ENCODE peak calls at places on chromosomes 11 and 22, in nine cellular contexts. R is OCI-M1; Z is RWPE1; L is CD4-positive, alpha-beta T cell; K is HT-29; W is G401; P is kidney tubule cell; F is EH; B is left lung. Q is an unnamed sample.

GRCh38 chr11:119755351-119756071 is 26.5 kb upstream of the NECTIN1 start:
- DNase-seq in R (no peak), Z (no peak), L (no peak), K (no peak), W (no peak), P (no peak), F (no peak), B (no peak), Q (peak)

GRCh38 chr22:42939451-42939881 is 75.5 kb downstream of the PACSIN2 start:
- DNase-seq in R (no peak), Z (no peak), L (no peak), K (peak), W (no peak), P (peak), F (peak), B (no peak), Q (no peak)

GRCh38 chr11:26896716-26897115 is 97.2 kb upstream of the FIBIN start:
- DNase-seq in R (no peak), Z (no peak), L (no peak), K (no peak), W (no peak), P (no peak), F (peak), B (no peak), Q (no peak)

GRCh38 chr22:27159016-27159415 is 501.6 kb downstream of the MIAT start:
- DNase-seq in R (no peak), Z (no peak), L (no peak), K (no peak), W (no peak), P (no peak), F (no peak), B (no peak), Q (no peak)

GRCh38 chr11:64606796-64607380 is 15.9 kb downstream of the SLC22A12 start:
- DNase-seq in R (no peak), Z (no peak), L (no peak), K (no peak), W (no peak), P (no peak), F (no peak), B (no peak), Q (no peak)

GRCh38 chr11:8266246-8267241 is 2.9 kb upstream of the LMO1 start:
- DNase-seq in R (no peak), Z (no peak), L (no peak), K (no peak), W (no peak), P (no peak), F (no peak), B (no peak), Q (peak)

GRCh38 chr11:78219493-78220217 is 30.9 kb downstream of the USP35 start:
- DNase-seq in R (no peak), Z (no peak), L (no peak), K (no peak), W (no peak), P (no peak), F (no peak), B (no peak), Q (no peak)

GRCh38 chr11:46367244-46367915 is 14.1 kb upstream of the MDK start:
- DNase-seq in R (peak), Z (no peak), L (peak), K (peak), W (no peak), P (peak), F (peak), B (no peak), Q (peak)

GRCh38 chr22:26968873-26969272 is 311.5 kb downstream of the MIAT start:
- DNase-seq in R (no peak), Z (no peak), L (no peak), K (no peak), W (no peak), P (peak), F (no peak), B (no peak), Q (no peak)

GRCh38 chr22:31394326-31394725 is 5.1 kb upstream of the DRG1 start:
- DNase-seq in R (no peak), Z (no peak), L (no peak), K (no peak), W (no peak), P (no peak), F (peak), B (no peak), Q (no peak)

GRCh38 chr11:126700773-126701554 is 299.6 kb downstream of the KIRREL3 start:
- DNase-seq in R (peak), Z (no peak), L (no peak), K (no peak), W (no peak), P (no peak), F (no peak), B (no peak), Q (no peak)

GRCh38 chr22:20212754-20213699 is 55.1 kb downstream of the RTN4R start:
- DNase-seq in R (no peak), Z (no peak), L (no peak), K (no peak), W (no peak), P (no peak), F (no peak), B (no peak), Q (no peak)

GRCh38 chr22:42993651-42994275 is 21.2 kb downstream of the PACSIN2 start:
- DNase-seq in R (no peak), Z (no peak), L (no peak), K (no peak), W (no peak), P (no peak), F (peak), B (no peak), Q (no peak)

GRCh38 chr22:48954781-48955311 is 872.8 kb downstream of the BRD1 start:
- DNase-seq in R (no peak), Z (no peak), L (no peak), K (no peak), W (no peak), P (no peak), F (no peak), B (no peak), Q (peak)

GRCh38 chr22:27327497-27327896 is 474.1 kb downstream of the MN1 start:
- DNase-seq in R (no peak), Z (no peak), L (no peak), K (no peak), W (no peak), P (no peak), F (no peak), B (no peak), Q (no peak)

GRCh38 chr11:873723-874122 is 31.1 kb downstream of the TSPAN4 start:
- DNase-seq in R (no peak), Z (no peak), L (no peak), K (no peak), W (no peak), P (no peak), F (no peak), B (no peak), Q (no peak)

GRCh38 chr11:70597006-70597555 is 198.8 kb downstream of the CTTN start:
- DNase-seq in R (no peak), Z (no peak), L (no peak), K (no peak), W (no peak), P (no peak), F (no peak), B (no peak), Q (no peak)

GRCh38 chr11:13448876-13449275 is 14.1 kb downstream of the BTBD10 start:
- DNase-seq in R (peak), Z (no peak), L (no peak), K (no peak), W (no peak), P (no peak), F (peak), B (no peak), Q (no peak)

GRCh38 chr11:47270331-47271271 is 668 bp downstream of the MADD start:
- DNase-seq in R (peak), Z (peak), L (peak), K (peak), W (peak), P (peak), F (peak), B (no peak), Q (peak)

GRCh38 chr22:27086080-27086479 is 428.7 kb downstream of the MIAT start:
- DNase-seq in R (no peak), Z (no peak), L (no peak), K (no peak), W (no peak), P (no peak), F (no peak), B (no peak), Q (no peak)

GRCh38 chr11:35134403-35135126 is 4.4 kb upstream of the CD44 start:
- DNase-seq in R (no peak), Z (no peak), L (no peak), K (no peak), W (no peak), P (no peak), F (peak), B (no peak), Q (no peak)

GRCh38 chr22:33380789-33381530 is 322.8 kb upstream of the SYN3 start:
- DNase-seq in R (no peak), Z (no peak), L (no peak), K (no peak), W (no peak), P (peak), F (peak), B (no peak), Q (no peak)

GRCh38 chr11:57312511-57313021 is 12.2 kb downstream of the TNKS1BP1 start:
- DNase-seq in R (no peak), Z (no peak), L (no peak), K (peak), W (no peak), P (no peak), F (no peak), B (peak), Q (peak)

GRCh38 chr11:12087075-12087775 is 23.2 kb upstream of the MICAL2 start:
- DNase-seq in R (peak), Z (peak), L (no peak), K (peak), W (peak), P (peak), F (peak), B (peak), Q (peak)

GRCh38 chr22:33859311-33859710 is 61.0 kb downstream of the LARGE1 start:
- DNase-seq in R (no peak), Z (no peak), L (no peak), K (no peak), W (no peak), P (no peak), F (no peak), B (no peak), Q (no peak)

GRCh38 chr22:27032121-27032761 is 374.9 kb downstream of the MIAT start:
- DNase-seq in R (no peak), Z (no peak), L (no peak), K (no peak), W (peak), P (no peak), F (peak), B (no peak), Q (no peak)

GRCh38 chr11:10451399-10452116 is 3.5 kb upstream of the AMPD3 start:
- DNase-seq in R (no peak), Z (no peak), L (no peak), K (no peak), W (no peak), P (no peak), F (no peak), B (no peak), Q (peak)

GRCh38 chr11:69878927-69879733 is 59.9 kb upstream of the FGF3 start:
- DNase-seq in R (no peak), Z (no peak), L (no peak), K (no peak), W (no peak), P (no peak), F (no peak), B (peak), Q (peak)

GRCh38 chr11:43969543-43969942 is 27.1 kb downstream of the C11orf96 start:
- DNase-seq in R (peak), Z (no peak), L (no peak), K (no peak), W (no peak), P (no peak), F (peak), B (no peak), Q (no peak)

GRCh38 chr11:107741044-107741823 is 29.4 kb upstream of the SLN start:
- DNase-seq in R (peak), Z (no peak), L (no peak), K (peak), W (peak), P (peak), F (peak), B (peak), Q (peak)

GRCh38 chr22:30803679-30804078 is 109.0 kb downstream of the OSBP2 start:
- DNase-seq in R (no peak), Z (no peak), L (no peak), K (no peak), W (peak), P (no peak), F (no peak), B (no peak), Q (no peak)

Q was measured in spleen.